ENCODE peak calls at places on chromosomes 5 and 9, in nine cellular contexts. L is mesendoderm; K is left lung; V is GM04504; O is H54; G is stimulated activated CD8-positive, alpha-beta memory T cell treated with anti-CD3 and anti-CD28 coated beads, Interleukin-7, amount 100 ng/mL, for 1 hour; A is T-helper 22 cell; I is activated CD4-positive, alpha-beta T cell treated with anti-CD3 and anti-CD28 coated beads, Interleukin-2, amount 10 ng/mL, durations not matched to agents 7 days and 5 days; B is tibial artery. Y is an unnamed sample.

GRCh38 chr5:15555176-15555575 is 55.2 kb downstream of the FBXL7 start:
- DNase-seq in V (no peak), A (no peak), L (no peak), O (no peak), G (no peak), B (no peak), I (no peak), K (no peak), Y (no peak)

GRCh38 chr9:4704129-4704528 is 24.8 kb downstream of the CDC37L1 start:
- DNase-seq in G (no peak), A (no peak), I (no peak), O (no peak), B (no peak), K (no peak), V (no peak), L (no peak), Y (no peak)

GRCh38 chr5:80760680-80761079 is 105.9 kb upstream of the DHFR start:
- DNase-seq in O (no peak), I (no peak), G (no peak), B (no peak), L (peak), K (no peak), A (no peak), V (no peak), Y (no peak)

GRCh38 chr9:114409103-114409780 is 21.5 kb upstream of the AKNA start:
- DNase-seq in I (no peak), A (no peak), K (no peak), L (peak), V (no peak), G (no peak), B (no peak), O (peak), Y (no peak)

GRCh38 chr5:125394661-125395280 is 648.3 kb upstream of the ZNF608 start:
- DNase-seq in L (no peak), K (no peak), A (no peak), I (no peak), V (no peak), B (no peak), G (no peak), O (no peak), Y (no peak)

GRCh38 chr9:86184125-86184524 is 75.3 kb downstream of the C9orf153 start:
- DNase-seq in A (no peak), L (no peak), O (no peak), G (no peak), B (no peak), K (no peak), I (no peak), V (no peak), Y (no peak)

GRCh38 chr5:126915496-126915895 is 114.9 kb downstream of the MARCHF3 start:
- DNase-seq in G (no peak), V (no peak), O (no peak), A (no peak), I (no peak), B (no peak), K (no peak), L (no peak), Y (no peak)

GRCh38 chr9:99824378-99825157 is 2.9 kb downstream of the NR4A3 start:
- DNase-seq in G (peak), B (no peak), O (peak), L (peak), I (peak), A (peak), K (peak), V (no peak), Y (no peak)

GRCh38 chr5:24492231-24492630 is 152.5 kb downstream of the CDH10 start:
- DNase-seq in K (no peak), I (no peak), V (no peak), B (no peak), A (no peak), L (peak), G (no peak), O (no peak), Y (no peak)

GRCh38 chr9:123099042-123099441 is 65.6 kb downstream of the GPR21 start:
- DNase-seq in L (no peak), A (no peak), I (no peak), V (no peak), B (no peak), G (no peak), K (no peak), O (no peak), Y (no peak)

GRCh38 chr9:14180077-14180941 is 133.6 kb downstream of the NFIB start:
- DNase-seq in A (no peak), I (no peak), K (no peak), V (no peak), G (no peak), O (no peak), L (no peak), B (no peak), Y (no peak)

GRCh38 chr9:138067594-138068367 is 190.2 kb downstream of the CACNA1B start:
- DNase-seq in B (no peak), L (no peak), K (no peak), V (no peak), O (no peak), A (no peak), G (no peak), I (no peak), Y (no peak)

GRCh38 chr9:112361602-112362001 is 18.3 kb upstream of the HSDL2 start:
- DNase-seq in K (no peak), G (no peak), O (no peak), A (no peak), L (peak), B (no peak), V (peak), I (peak), Y (no peak)

GRCh38 chr9:14366071-14366470 is 52.1 kb upstream of the NFIB start:
- DNase-seq in K (no peak), O (no peak), V (peak), G (no peak), B (peak), I (no peak), A (no peak), L (no peak), Y (no peak)

GRCh38 chr9:134571946-134572914 is 69.4 kb upstream of the COL5A1 start:
- DNase-seq in A (no peak), O (no peak), B (no peak), G (no peak), K (peak), I (no peak), V (no peak), L (no peak), Y (peak)

GRCh38 chr5:16889203-16889971 is 46.7 kb downstream of the MYO10 start:
- DNase-seq in A (no peak), I (no peak), O (no peak), G (no peak), V (no peak), L (peak), K (no peak), B (no peak), Y (no peak)

GRCh38 chr5:36152324-36153298 is 700 bp downstream of the SKP2 start:
- DNase-seq in K (no peak), G (no peak), O (no peak), V (no peak), B (no peak), A (no peak), L (peak), I (no peak), Y (no peak)

GRCh38 chr5:41598011-41598410 is 87.6 kb upstream of the PLCXD3 start:
- DNase-seq in G (no peak), L (peak), V (no peak), O (no peak), K (no peak), B (no peak), I (no peak), A (no peak), Y (no peak)

GRCh38 chr5:6568383-6568782 is 64.5 kb downstream of the NSUN2 start:
- DNase-seq in L (no peak), G (no peak), O (no peak), I (no peak), A (no peak), V (no peak), K (no peak), B (no peak), Y (no peak)

GRCh38 chr9:131608469-131609115 is 63.3 kb downstream of the PRRT1B start:
- DNase-seq in K (peak), A (no peak), I (no peak), V (peak), B (peak), G (no peak), O (peak), L (peak), Y (peak)

GRCh38 chr5:124162782-124163532 is 583.5 kb downstream of the ZNF608 start:
- DNase-seq in O (no peak), B (peak), G (no peak), K (no peak), V (no peak), L (no peak), I (peak), A (no peak), Y (no peak)

GRCh38 chr5:1550287-1551076 is 26.7 kb upstream of the LPCAT1 start:
- DNase-seq in V (no peak), O (no peak), G (no peak), L (no peak), A (no peak), B (no peak), I (no peak), K (peak), Y (no peak)

GRCh38 chr9:2477755-2478154 is 143.8 kb upstream of the VLDLR start:
- DNase-seq in I (no peak), O (no peak), V (no peak), K (no peak), L (no peak), B (no peak), G (no peak), A (no peak), Y (no peak)

GRCh38 chr9:18463991-18464390 is 10.0 kb upstream of the ADAMTSL1 start:
- DNase-seq in K (no peak), G (no peak), A (no peak), I (no peak), L (no peak), V (no peak), O (no peak), B (no peak), Y (no peak)

GRCh38 chr5:163695817-163696216 is 190.4 kb downstream of the MAT2B start:
- DNase-seq in G (no peak), O (no peak), I (no peak), K (no peak), A (no peak), L (no peak), B (no peak), V (no peak), Y (no peak)

GRCh38 chr5:164002653-164003052 is 497.2 kb downstream of the MAT2B start:
- DNase-seq in G (no peak), I (no peak), A (no peak), O (no peak), L (no peak), K (no peak), V (no peak), B (no peak), Y (no peak)

GRCh38 chr9:87445646-87446045 is 52.0 kb upstream of the DAPK1 start:
- DNase-seq in V (no peak), O (peak), L (peak), G (no peak), K (no peak), A (no peak), I (no peak), B (peak), Y (no peak)

GRCh38 chr5:137365126-137365865 is 133.8 kb downstream of the SPOCK1 start:
- DNase-seq in A (no peak), O (no peak), L (no peak), G (no peak), I (no peak), V (peak), B (no peak), K (no peak), Y (no peak)

GRCh38 chr5:32159328-32160072 is 14.6 kb downstream of the GOLPH3 start:
- DNase-seq in O (no peak), V (no peak), L (no peak), B (no peak), I (no peak), A (no peak), K (no peak), G (no peak), Y (no peak)

GRCh38 chr9:81694541-81694940 is 5.2 kb upstream of the TLE1 start:
- DNase-seq in V (no peak), K (no peak), L (no peak), A (no peak), I (no peak), G (no peak), O (no peak), B (no peak), Y (no peak)

GRCh38 chr5:116532762-116533525 is 41.7 kb downstream of the SEMA6A start:
- DNase-seq in B (no peak), G (no peak), O (no peak), A (no peak), V (no peak), L (peak), K (no peak), I (no peak), Y (no peak)

GRCh38 chr9:97811534-97812246 is 41.3 kb upstream of the FOXE1 start:
- DNase-seq in B (no peak), G (no peak), V (peak), L (no peak), O (peak), K (no peak), I (no peak), A (no peak), Y (no peak)

GRCh38 chr9:116939605-116940004 is 252.5 kb downstream of the TRIM32 start:
- DNase-seq in G (no peak), L (no peak), V (no peak), K (no peak), O (no peak), B (no peak), A (no peak), I (no peak), Y (no peak)

Y was measured in RWPE2.